ENCODE peak calls at places on chromosomes 2 and 18, in seven cellular contexts. O is amygdala, X is gastrocnemius medialis, K is left cardiac atrium, U is HFFc6, Q is psoas muscle, H is retina. N is an unnamed sample.

GRCh38 chr2:145036421-145036901 is 516.5 kb upstream of the ZEB2 start:
- DNase-seq in O (no peak), X (no peak), K (no peak), U (no peak), Q (no peak), H (no peak), N (no peak)

GRCh38 chr2:141703506-141703905 is 427.3 kb downstream of the LRP1B start:
- DNase-seq in O (no peak), X (no peak), K (no peak), U (no peak), Q (no peak), H (no peak), N (no peak)

GRCh38 chr2:237685408-237685807 is 58.0 kb downstream of the LRRFIP1 start:
- DNase-seq in O (no peak), X (no peak), K (no peak), U (peak), Q (no peak), H (no peak), N (no peak)

GRCh38 chr2:233075966-233076339 is 15.8 kb downstream of the INPP5D start:
- DNase-seq in O (no peak), X (no peak), K (no peak), U (no peak), Q (no peak), H (no peak), N (no peak)

GRCh38 chr18:5237723-5238370 is 40.8 kb upstream of the AKAIN1 start:
- DNase-seq in O (peak), X (peak), K (peak), U (peak), Q (peak), H (peak), N (peak)

GRCh38 chr2:236262238-236262637 is 2.0 kb downstream of the ASB18 start:
- DNase-seq in O (no peak), X (no peak), K (no peak), U (no peak), Q (no peak), H (no peak), N (no peak)

GRCh38 chr18:80250740-80251364 is 3.5 kb upstream of the PARD6G start:
- DNase-seq in O (no peak), X (no peak), K (no peak), U (no peak), Q (no peak), H (no peak), N (no peak)

GRCh38 chr2:120229341-120229740 is 6.1 kb upstream of the TMEM185B start:
- DNase-seq in O (no peak), X (no peak), K (no peak), U (no peak), Q (no peak), H (no peak), N (no peak)

GRCh38 chr18:13577091-13577697 is 149.2 kb downstream of the FAM210A start:
- DNase-seq in O (no peak), X (no peak), K (no peak), U (peak), Q (no peak), H (no peak), N (no peak)

GRCh38 chr2:214019973-214020345 is 390.9 kb upstream of the VWC2L start:
- DNase-seq in O (no peak), X (no peak), K (no peak), U (no peak), Q (no peak), H (no peak), N (no peak)

GRCh38 chr18:62420151-62420512 is 95.0 kb downstream of the TNFRSF11A start:
- DNase-seq in O (no peak), X (no peak), K (no peak), U (no peak), Q (no peak), H (no peak), N (no peak)

GRCh38 chr2:227818569-227819397 is 5.1 kb downstream of the CCL20 start:
- DNase-seq in O (no peak), X (peak), K (peak), U (no peak), Q (peak), H (no peak), N (peak)

GRCh38 chr2:109112-109809 is 63.0 kb upstream of the FAM110C start:
- DNase-seq in O (no peak), X (no peak), K (no peak), U (no peak), Q (no peak), H (no peak), N (no peak)

GRCh38 chr2:44290271-44290670 is 15.0 kb downstream of the SLC3A1 start:
- DNase-seq in O (no peak), X (no peak), K (no peak), U (peak), Q (no peak), H (no peak), N (no peak)

GRCh38 chr2:221133941-221134340 is 438.2 kb downstream of the EPHA4 start:
- DNase-seq in O (no peak), X (no peak), K (no peak), U (no peak), Q (no peak), H (no peak), N (no peak)

GRCh38 chr2:240557808-240558207 is at the start of gene ANKMY1:
- DNase-seq in O (no peak), X (no peak), K (peak), U (peak), Q (peak), H (peak), N (peak)

GRCh38 chr18:45688834-45689233 is 35.1 kb upstream of the SLC14A1 start:
- DNase-seq in O (no peak), X (no peak), K (no peak), U (no peak), Q (no peak), H (no peak), N (no peak)

GRCh38 chr2:128237081-128237534 is 81.6 kb downstream of the HS6ST1 start:
- DNase-seq in O (no peak), X (no peak), K (no peak), U (peak), Q (peak), H (no peak), N (peak)